ENCODE peak calls at places on chromosomes 12 and 14, in eight cellular contexts. One of them, this sample, is unnamed.

GRCh38 chr14:73789996-73790581 is 61.5 kb upstream of the PTGR2 start:
- DNase-seq in CD4-positive, alpha-beta T cell: no peak
- DNase-seq in PC-3: peak; percentile 53
- DNase-seq in A673: no peak
- DNase-seq in MCF 10A: peak; percentile 51
- DNase-seq in IMR-90: peak; percentile 97
- DNase-seq in osteocyte: peak; percentile 87
- DNase-seq in neural progenitor cell: no peak
- DNase-seq in this sample: no peak

GRCh38 chr12:64610660-64611429 is 550 bp downstream of the RASSF3 start:
- DNase-seq in osteocyte: peak; percentile 85
- DNase-seq in neural progenitor cell: peak; percentile 80
- DNase-seq in MCF 10A: peak; percentile 52
- DNase-seq in PC-3: peak; percentile 50
- DNase-seq in CD4-positive, alpha-beta T cell: peak; percentile 55
- DNase-seq in A673: peak; percentile 81
- DNase-seq in IMR-90: peak; percentile 50
- DNase-seq in this sample: peak; percentile 86

GRCh38 chr14:93173943-93174395 is 10.7 kb downstream of the MOAP1 start:
- DNase-seq in CD4-positive, alpha-beta T cell: no peak
- DNase-seq in neural progenitor cell: no peak
- DNase-seq in osteocyte: no peak
- DNase-seq in IMR-90: peak; percentile 22
- DNase-seq in PC-3: peak; percentile 20
- DNase-seq in A673: peak; percentile 21
- DNase-seq in MCF 10A: no peak
- DNase-seq in this sample: no peak

GRCh38 chr12:52279683-52280318 is 5.4 kb downstream of the KRT86 start:
- DNase-seq in MCF 10A: no peak
- DNase-seq in IMR-90: peak; percentile 13
- DNase-seq in PC-3: peak; percentile 26
- DNase-seq in CD4-positive, alpha-beta T cell: no peak
- DNase-seq in A673: no peak
- DNase-seq in osteocyte: peak; percentile 53
- DNase-seq in neural progenitor cell: peak; percentile 46
- DNase-seq in this sample: no peak

GRCh38 chr12:7349418-7349817 is 45.5 kb downstream of the ACSM4 start:
- DNase-seq in MCF 10A: no peak
- DNase-seq in osteocyte: no peak
- DNase-seq in A673: no peak
- DNase-seq in neural progenitor cell: no peak
- DNase-seq in IMR-90: no peak
- DNase-seq in PC-3: no peak
- DNase-seq in CD4-positive, alpha-beta T cell: no peak
- DNase-seq in this sample: no peak

GRCh38 chr12:45986646-45987338 is 3.6 kb downstream of the SCAF11 start:
- DNase-seq in PC-3: no peak
- DNase-seq in MCF 10A: no peak
- DNase-seq in IMR-90: no peak
- DNase-seq in neural progenitor cell: no peak
- DNase-seq in CD4-positive, alpha-beta T cell: no peak
- DNase-seq in A673: no peak
- DNase-seq in osteocyte: no peak
- DNase-seq in this sample: no peak

GRCh38 chr12:2924019-2924418 is 33.3 kb downstream of the TULP3 start:
- DNase-seq in PC-3: peak; percentile 61
- DNase-seq in IMR-90: peak; percentile 68
- DNase-seq in A673: no peak
- DNase-seq in neural progenitor cell: no peak
- DNase-seq in CD4-positive, alpha-beta T cell: no peak
- DNase-seq in MCF 10A: peak; percentile 35
- DNase-seq in osteocyte: no peak
- DNase-seq in this sample: no peak

GRCh38 chr12:12133259-12133658 is 62.5 kb downstream of the BCL2L14 start:
- DNase-seq in IMR-90: no peak
- DNase-seq in PC-3: no peak
- DNase-seq in CD4-positive, alpha-beta T cell: no peak
- DNase-seq in neural progenitor cell: peak; percentile 20
- DNase-seq in osteocyte: no peak
- DNase-seq in MCF 10A: no peak
- DNase-seq in A673: no peak
- DNase-seq in this sample: no peak

GRCh38 chr14:51473808-51474207 is 177.9 kb upstream of the FRMD6 start:
- DNase-seq in A673: peak; percentile 75
- DNase-seq in CD4-positive, alpha-beta T cell: no peak
- DNase-seq in osteocyte: no peak
- DNase-seq in neural progenitor cell: no peak
- DNase-seq in PC-3: peak; percentile 72
- DNase-seq in MCF 10A: peak; percentile 24
- DNase-seq in IMR-90: peak; percentile 74
- DNase-seq in this sample: no peak

GRCh38 chr12:123934829-123935228 is 37.8 kb downstream of the CCDC92 start:
- DNase-seq in A673: no peak
- DNase-seq in MCF 10A: peak; percentile 67
- DNase-seq in CD4-positive, alpha-beta T cell: no peak
- DNase-seq in osteocyte: no peak
- DNase-seq in IMR-90: peak; percentile 28
- DNase-seq in PC-3: no peak
- DNase-seq in neural progenitor cell: no peak
- DNase-seq in this sample: no peak

GRCh38 chr12:24012528-24012927 is 63.1 kb upstream of the SOX5 start:
- DNase-seq in IMR-90: peak; percentile 23
- DNase-seq in PC-3: peak; percentile 12
- DNase-seq in A673: peak; percentile 45
- DNase-seq in neural progenitor cell: no peak
- DNase-seq in MCF 10A: peak; percentile 54
- DNase-seq in CD4-positive, alpha-beta T cell: no peak
- DNase-seq in osteocyte: no peak
- DNase-seq in this sample: no peak

GRCh38 chr12:70982991-70983390 is 62.5 kb upstream of the PTPRR start:
- DNase-seq in MCF 10A: no peak
- DNase-seq in PC-3: no peak
- DNase-seq in CD4-positive, alpha-beta T cell: no peak
- DNase-seq in neural progenitor cell: peak; percentile 4
- DNase-seq in A673: peak; percentile 90
- DNase-seq in osteocyte: no peak
- DNase-seq in IMR-90: peak; percentile 19
- DNase-seq in this sample: no peak

GRCh38 chr12:52633383-52633782 is 15.0 kb upstream of the KRT73 start:
- DNase-seq in neural progenitor cell: no peak
- DNase-seq in IMR-90: no peak
- DNase-seq in PC-3: no peak
- DNase-seq in osteocyte: peak; percentile 57
- DNase-seq in CD4-positive, alpha-beta T cell: no peak
- DNase-seq in MCF 10A: no peak
- DNase-seq in A673: no peak
- DNase-seq in this sample: no peak

GRCh38 chr12:131949431-131950181 is at the start of gene EP400:
- DNase-seq in CD4-positive, alpha-beta T cell: peak; percentile 92
- DNase-seq in A673: peak; percentile 97
- DNase-seq in PC-3: peak; percentile 97
- DNase-seq in IMR-90: peak; percentile 90
- DNase-seq in neural progenitor cell: peak; percentile 98
- DNase-seq in osteocyte: peak; percentile 97
- DNase-seq in MCF 10A: peak; percentile 94
- DNase-seq in this sample: peak; percentile 99

GRCh38 chr12:19223695-19224094 is 94.2 kb downstream of the PLEKHA5 start:
- DNase-seq in neural progenitor cell: no peak
- DNase-seq in MCF 10A: no peak
- DNase-seq in osteocyte: no peak
- DNase-seq in CD4-positive, alpha-beta T cell: no peak
- DNase-seq in PC-3: no peak
- DNase-seq in A673: no peak
- DNase-seq in IMR-90: peak; percentile 83
- DNase-seq in this sample: no peak

GRCh38 chr12:131050463-131051154 is 96.9 kb downstream of the ADGRD1 start:
- DNase-seq in A673: no peak
- DNase-seq in IMR-90: no peak
- DNase-seq in osteocyte: no peak
- DNase-seq in PC-3: no peak
- DNase-seq in MCF 10A: no peak
- DNase-seq in CD4-positive, alpha-beta T cell: no peak
- DNase-seq in neural progenitor cell: no peak
- DNase-seq in this sample: no peak

GRCh38 chr12:104844123-104844522 is 114.0 kb downstream of the SLC41A2 start:
- DNase-seq in neural progenitor cell: no peak
- DNase-seq in osteocyte: no peak
- DNase-seq in IMR-90: no peak
- DNase-seq in PC-3: no peak
- DNase-seq in CD4-positive, alpha-beta T cell: no peak
- DNase-seq in A673: no peak
- DNase-seq in MCF 10A: no peak
- DNase-seq in this sample: no peak

GRCh38 chr12:69238589-69239285 is 632 bp upstream of the CPSF6 start:
- DNase-seq in MCF 10A: no peak
- DNase-seq in CD4-positive, alpha-beta T cell: no peak
- DNase-seq in PC-3: no peak
- DNase-seq in IMR-90: no peak
- DNase-seq in osteocyte: no peak
- DNase-seq in A673: no peak
- DNase-seq in neural progenitor cell: no peak
- DNase-seq in this sample: no peak

GRCh38 chr12:46177842-46178608 is 90.8 kb downstream of the SLC38A1 start:
- DNase-seq in PC-3: no peak
- DNase-seq in osteocyte: no peak
- DNase-seq in neural progenitor cell: no peak
- DNase-seq in CD4-positive, alpha-beta T cell: no peak
- DNase-seq in MCF 10A: no peak
- DNase-seq in IMR-90: no peak
- DNase-seq in A673: no peak
- DNase-seq in this sample: peak; percentile 13

GRCh38 chr14:69043598-69044267 is 64.6 kb upstream of the ACTN1 start:
- DNase-seq in PC-3: no peak
- DNase-seq in MCF 10A: peak; percentile 68
- DNase-seq in osteocyte: no peak
- DNase-seq in neural progenitor cell: no peak
- DNase-seq in CD4-positive, alpha-beta T cell: no peak
- DNase-seq in A673: no peak
- DNase-seq in IMR-90: peak; percentile 77
- DNase-seq in this sample: no peak

GRCh38 chr12:104667139-104667538 is 210.4 kb downstream of the CHST11 start:
- DNase-seq in PC-3: no peak
- DNase-seq in osteocyte: no peak
- DNase-seq in neural progenitor cell: no peak
- DNase-seq in MCF 10A: peak; percentile 68
- DNase-seq in IMR-90: peak; percentile 14
- DNase-seq in CD4-positive, alpha-beta T cell: no peak
- DNase-seq in A673: no peak
- DNase-seq in this sample: no peak

GRCh38 chr14:98965061-98965460 is 306.9 kb downstream of the BCL11B start:
- DNase-seq in MCF 10A: no peak
- DNase-seq in IMR-90: no peak
- DNase-seq in osteocyte: no peak
- DNase-seq in A673: no peak
- DNase-seq in CD4-positive, alpha-beta T cell: no peak
- DNase-seq in PC-3: no peak
- DNase-seq in neural progenitor cell: no peak
- DNase-seq in this sample: no peak

GRCh38 chr14:103385994-103386491 is 828 bp downstream of the MARK3 start:
- DNase-seq in neural progenitor cell: peak; percentile 58
- DNase-seq in IMR-90: peak; percentile 31
- DNase-seq in CD4-positive, alpha-beta T cell: peak; percentile 25
- DNase-seq in osteocyte: no peak
- DNase-seq in PC-3: peak; percentile 17
- DNase-seq in MCF 10A: peak; percentile 51
- DNase-seq in A673: peak; percentile 22
- DNase-seq in this sample: no peak

GRCh38 chr12:2614341-2614740 is 180.4 kb upstream of the FKBP4 start:
- DNase-seq in PC-3: peak; percentile 2
- DNase-seq in IMR-90: peak; percentile 28
- DNase-seq in A673: no peak
- DNase-seq in neural progenitor cell: no peak
- DNase-seq in osteocyte: no peak
- DNase-seq in CD4-positive, alpha-beta T cell: no peak
- DNase-seq in MCF 10A: no peak
- DNase-seq in this sample: no peak

GRCh38 chr12:58727526-58727925 is 192.8 kb downstream of the LRIG3 start:
- DNase-seq in osteocyte: no peak
- DNase-seq in IMR-90: peak; percentile 41
- DNase-seq in MCF 10A: peak; percentile 30
- DNase-seq in CD4-positive, alpha-beta T cell: no peak
- DNase-seq in PC-3: no peak
- DNase-seq in A673: peak; percentile 41
- DNase-seq in neural progenitor cell: no peak
- DNase-seq in this sample: no peak

DNA sequence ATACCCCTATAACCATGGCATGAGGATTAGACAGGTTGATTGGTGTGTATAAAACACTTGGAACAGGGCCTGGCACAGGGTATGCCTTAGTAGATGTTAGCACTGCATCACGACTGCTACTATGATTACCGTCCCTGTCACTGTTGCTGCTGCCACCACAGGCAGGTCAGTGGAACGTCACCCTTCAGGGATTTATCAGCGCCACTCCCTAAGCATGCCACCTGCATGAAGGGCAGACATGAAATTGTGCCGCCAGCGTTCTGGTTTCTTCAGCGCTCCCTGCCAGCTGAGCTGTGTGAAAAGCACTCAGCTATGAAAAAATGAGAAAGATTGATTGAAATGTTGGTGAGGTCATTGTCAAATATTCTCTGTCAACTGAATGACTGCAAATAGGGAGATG is 477.0 kb downstream of the DPF3 start:
- DNase-seq in osteocyte: no peak
- DNase-seq in neural progenitor cell: no peak
- DNase-seq in CD4-positive, alpha-beta T cell: no peak
- DNase-seq in MCF 10A: no peak
- DNase-seq in A673: peak; percentile 12
- DNase-seq in IMR-90: no peak
- DNase-seq in PC-3: peak; percentile 47
- DNase-seq in this sample: no peak
- TF ChIP-seq CTCF in osteocyte: no peak
- TF ChIP-seq CTCF in neural progenitor cell: peak; percentile 16
- TF ChIP-seq CTCF in CD4-positive, alpha-beta T cell: no peak
- TF ChIP-seq CTCF in MCF 10A: no peak
- TF ChIP-seq CTCF in A673: peak; percentile 23
- TF ChIP-seq CTCF in IMR-90: no peak
- TF ChIP-seq CTCF in PC-3: peak; percentile 42
- TF ChIP-seq CTCF in this sample: no peak

GRCh38 chr14:63273717-63274673 is 44.7 kb downstream of the GPHB5 start:
- DNase-seq in CD4-positive, alpha-beta T cell: no peak
- DNase-seq in PC-3: no peak
- DNase-seq in A673: no peak
- DNase-seq in neural progenitor cell: no peak
- DNase-seq in MCF 10A: no peak
- DNase-seq in IMR-90: no peak
- DNase-seq in osteocyte: no peak
- DNase-seq in this sample: no peak
- TF ChIP-seq CTCF in CD4-positive, alpha-beta T cell: no peak
- TF ChIP-seq CTCF in PC-3: no peak
- TF ChIP-seq CTCF in A673: no peak
- TF ChIP-seq CTCF in neural progenitor cell: peak; percentile 10
- TF ChIP-seq CTCF in MCF 10A: no peak
- TF ChIP-seq CTCF in IMR-90: no peak
- TF ChIP-seq CTCF in osteocyte: no peak
- TF ChIP-seq CTCF in this sample: no peak

GRCh38 chr14:76968621-76969063 is 59.9 kb downstream of the IRF2BPL start:
- DNase-seq in IMR-90: no peak
- DNase-seq in A673: no peak
- DNase-seq in neural progenitor cell: no peak
- DNase-seq in osteocyte: no peak
- DNase-seq in PC-3: no peak
- DNase-seq in CD4-positive, alpha-beta T cell: no peak
- DNase-seq in MCF 10A: no peak
- DNase-seq in this sample: no peak
- TF ChIP-seq CTCF in IMR-90: no peak
- TF ChIP-seq CTCF in A673: no peak
- TF ChIP-seq CTCF in neural progenitor cell: no peak
- TF ChIP-seq CTCF in osteocyte: no peak
- TF ChIP-seq CTCF in PC-3: no peak
- TF ChIP-seq CTCF in CD4-positive, alpha-beta T cell: no peak
- TF ChIP-seq CTCF in MCF 10A: no peak
- TF ChIP-seq CTCF in this sample: no peak

GRCh38 chr12:67394600-67394999 is 125.4 kb downstream of the CAND1 start:
- DNase-seq in neural progenitor cell: peak; percentile 45
- DNase-seq in PC-3: no peak
- DNase-seq in IMR-90: peak; percentile 57
- DNase-seq in A673: no peak
- DNase-seq in osteocyte: no peak
- DNase-seq in CD4-positive, alpha-beta T cell: no peak
- DNase-seq in MCF 10A: peak; percentile 79
- DNase-seq in this sample: no peak
- TF ChIP-seq CTCF in neural progenitor cell: peak; percentile 5
- TF ChIP-seq CTCF in PC-3: no peak
- TF ChIP-seq CTCF in IMR-90: peak; percentile 20
- TF ChIP-seq CTCF in A673: no peak
- TF ChIP-seq CTCF in osteocyte: peak; percentile 33
- TF ChIP-seq CTCF in CD4-positive, alpha-beta T cell: no peak
- TF ChIP-seq CTCF in MCF 10A: peak; percentile 28
- TF ChIP-seq CTCF in this sample: no peak

This sample was measured in GM20000.